ENCODE peak calls at places on chromosomes 11 and 22, in nine cellular contexts. One of them, this sample, is unnamed.

GRCh38 chr22:39135092-39135896 is 17.2 kb downstream of the CBX7 start:
- DNase-seq in ovary: no peak
- DNase-seq in GM12865: peak; percentile 63
- DNase-seq in natural killer cell: no peak
- DNase-seq in stomach: no peak
- DNase-seq in BJ: no peak
- DNase-seq in heart left ventricle: peak; percentile 74
- DNase-seq in CD4-positive, alpha-beta T cell: peak; percentile 35
- DNase-seq in nephron progenitor cell: peak; percentile 82
- DNase-seq in this sample: no peak

GRCh38 chr22:36081023-36081431 is 52.4 kb upstream of the RBFOX2 start:
- DNase-seq in stomach: no peak
- DNase-seq in GM12865: no peak
- DNase-seq in BJ: peak; percentile 45
- DNase-seq in heart left ventricle: no peak
- DNase-seq in nephron progenitor cell: no peak
- DNase-seq in natural killer cell: no peak
- DNase-seq in ovary: no peak
- DNase-seq in CD4-positive, alpha-beta T cell: no peak
- DNase-seq in this sample: no peak

GRCh38 chr22:50274311-50274710 is 4.1 kb upstream of the MAPK11 start:
- DNase-seq in CD4-positive, alpha-beta T cell: peak; percentile 23
- DNase-seq in heart left ventricle: no peak
- DNase-seq in natural killer cell: peak; percentile 37
- DNase-seq in ovary: peak; percentile 68
- DNase-seq in GM12865: peak; percentile 71
- DNase-seq in stomach: peak; percentile 66
- DNase-seq in BJ: no peak
- DNase-seq in nephron progenitor cell: peak; percentile 47
- DNase-seq in this sample: no peak

GRCh38 chr11:118648291-118648690 is 31.2 kb downstream of the TREH start:
- DNase-seq in CD4-positive, alpha-beta T cell: no peak
- DNase-seq in nephron progenitor cell: no peak
- DNase-seq in ovary: no peak
- DNase-seq in BJ: no peak
- DNase-seq in stomach: no peak
- DNase-seq in GM12865: no peak
- DNase-seq in natural killer cell: no peak
- DNase-seq in heart left ventricle: peak; percentile 46
- DNase-seq in this sample: no peak

GRCh38 chr22:46867106-46867505 is 104.7 kb downstream of the TBC1D22A start:
- DNase-seq in natural killer cell: no peak
- DNase-seq in GM12865: no peak
- DNase-seq in nephron progenitor cell: no peak
- DNase-seq in ovary: no peak
- DNase-seq in heart left ventricle: no peak
- DNase-seq in stomach: no peak
- DNase-seq in CD4-positive, alpha-beta T cell: no peak
- DNase-seq in BJ: no peak
- DNase-seq in this sample: no peak

GRCh38 chr11:22042081-22042480 is 150.8 kb upstream of the ANO5 start:
- DNase-seq in stomach: no peak
- DNase-seq in nephron progenitor cell: no peak
- DNase-seq in ovary: no peak
- DNase-seq in natural killer cell: no peak
- DNase-seq in CD4-positive, alpha-beta T cell: no peak
- DNase-seq in heart left ventricle: no peak
- DNase-seq in GM12865: no peak
- DNase-seq in BJ: no peak
- DNase-seq in this sample: no peak

GRCh38 chr11:127074151-127074761 is 73.7 kb upstream of the KIRREL3 start:
- DNase-seq in nephron progenitor cell: peak; percentile 18
- DNase-seq in stomach: no peak
- DNase-seq in CD4-positive, alpha-beta T cell: no peak
- DNase-seq in GM12865: peak; percentile 92
- DNase-seq in heart left ventricle: no peak
- DNase-seq in natural killer cell: no peak
- DNase-seq in BJ: peak; percentile 45
- DNase-seq in ovary: no peak
- DNase-seq in this sample: no peak

GRCh38 chr11:76169473-76169881 is 36.8 kb downstream of the WNT11 start:
- DNase-seq in ovary: no peak
- DNase-seq in heart left ventricle: peak; percentile 46
- DNase-seq in stomach: no peak
- DNase-seq in BJ: no peak
- DNase-seq in natural killer cell: no peak
- DNase-seq in GM12865: peak; percentile 80
- DNase-seq in CD4-positive, alpha-beta T cell: no peak
- DNase-seq in nephron progenitor cell: no peak
- DNase-seq in this sample: no peak

GRCh38 chr11:14748093-14748492 is 104.5 kb downstream of the PDE3B start:
- DNase-seq in GM12865: no peak
- DNase-seq in ovary: no peak
- DNase-seq in natural killer cell: no peak
- DNase-seq in BJ: no peak
- DNase-seq in CD4-positive, alpha-beta T cell: no peak
- DNase-seq in heart left ventricle: no peak
- DNase-seq in nephron progenitor cell: no peak
- DNase-seq in stomach: no peak
- DNase-seq in this sample: no peak

GRCh38 chr22:37230673-37231405 is 13.2 kb downstream of the RAC2 start:
- DNase-seq in GM12865: peak; percentile 84
- DNase-seq in heart left ventricle: no peak
- DNase-seq in stomach: no peak
- DNase-seq in nephron progenitor cell: peak; percentile 1
- DNase-seq in BJ: no peak
- DNase-seq in natural killer cell: peak; percentile 37
- DNase-seq in ovary: no peak
- DNase-seq in CD4-positive, alpha-beta T cell: no peak
- DNase-seq in this sample: peak; percentile 43

GRCh38 chr22:49764151-49764581 is 63.5 kb downstream of the BRD1 start:
- DNase-seq in CD4-positive, alpha-beta T cell: no peak
- DNase-seq in ovary: peak; percentile 11
- DNase-seq in natural killer cell: peak; percentile 6
- DNase-seq in stomach: peak; percentile 22
- DNase-seq in heart left ventricle: peak; percentile 44
- DNase-seq in BJ: no peak
- DNase-seq in nephron progenitor cell: no peak
- DNase-seq in GM12865: no peak
- DNase-seq in this sample: peak; percentile 30

DNA sequence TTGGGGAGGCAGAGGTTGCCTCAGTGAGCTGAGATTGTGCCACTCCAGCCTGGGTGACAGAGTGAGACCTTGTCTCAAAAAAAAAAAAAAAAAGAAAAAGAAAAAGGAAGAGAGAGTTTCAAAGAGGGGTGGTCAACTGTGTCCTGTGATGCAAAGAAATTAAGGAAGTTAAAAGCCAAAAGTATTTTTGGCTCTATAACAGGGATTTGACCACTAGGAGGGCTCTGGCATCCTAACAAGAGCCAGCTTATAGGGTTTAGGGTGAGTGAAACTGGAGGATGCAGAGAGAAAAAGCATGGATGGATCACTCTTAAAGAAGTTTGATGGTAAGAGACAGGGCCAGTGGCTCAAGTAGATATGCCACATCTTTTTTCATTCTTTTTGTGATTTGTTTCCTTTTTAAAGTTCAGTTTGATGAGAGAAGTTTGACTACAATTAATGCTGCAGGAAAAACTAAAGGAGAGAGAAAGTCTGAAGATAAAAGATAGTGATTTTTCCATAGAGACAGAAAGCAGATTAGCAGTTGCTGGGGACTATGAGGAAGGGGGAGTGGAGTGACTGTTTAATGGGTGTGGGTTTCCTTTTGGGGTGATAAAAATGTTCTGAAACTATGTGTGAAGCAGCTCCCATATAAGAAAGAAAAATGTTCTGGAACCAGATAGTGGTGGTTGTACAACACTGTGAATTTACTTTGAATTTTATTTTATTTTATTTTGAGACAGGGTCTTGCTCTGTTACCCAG is 11.1 kb upstream of the MICAL2 start:
- DNase-seq in GM12865: no peak
- DNase-seq in heart left ventricle: no peak
- DNase-seq in BJ: no peak
- DNase-seq in ovary: no peak
- DNase-seq in CD4-positive, alpha-beta T cell: no peak
- DNase-seq in nephron progenitor cell: no peak
- DNase-seq in stomach: no peak
- DNase-seq in natural killer cell: no peak
- DNase-seq in this sample: no peak
- TF ChIP-seq CTCF in GM12865: no peak
- TF ChIP-seq CTCF in heart left ventricle: no peak
- TF ChIP-seq CTCF in BJ: peak; percentile 21
- TF ChIP-seq CTCF in ovary: no peak
- TF ChIP-seq CTCF in CD4-positive, alpha-beta T cell: no peak
- TF ChIP-seq CTCF in nephron progenitor cell: no peak
- TF ChIP-seq CTCF in stomach: no peak
- TF ChIP-seq CTCF in natural killer cell: no peak
- TF ChIP-seq CTCF in this sample: peak; percentile 66

GRCh38 chr11:34809191-34810106 is 106.7 kb downstream of the APIP start:
- DNase-seq in CD4-positive, alpha-beta T cell: no peak
- DNase-seq in natural killer cell: no peak
- DNase-seq in nephron progenitor cell: no peak
- DNase-seq in BJ: no peak
- DNase-seq in GM12865: no peak
- DNase-seq in ovary: no peak
- DNase-seq in stomach: no peak
- DNase-seq in heart left ventricle: no peak
- DNase-seq in this sample: no peak

GRCh38 chr11:34806875-34807274 is 109.3 kb downstream of the APIP start:
- DNase-seq in natural killer cell: no peak
- DNase-seq in BJ: no peak
- DNase-seq in stomach: no peak
- DNase-seq in ovary: no peak
- DNase-seq in nephron progenitor cell: no peak
- DNase-seq in heart left ventricle: no peak
- DNase-seq in GM12865: no peak
- DNase-seq in CD4-positive, alpha-beta T cell: no peak
- DNase-seq in this sample: no peak

GRCh38 chr11:34811858-34812257 is 104.3 kb downstream of the APIP start:
- DNase-seq in CD4-positive, alpha-beta T cell: no peak
- DNase-seq in BJ: no peak
- DNase-seq in natural killer cell: no peak
- DNase-seq in nephron progenitor cell: no peak
- DNase-seq in ovary: no peak
- DNase-seq in stomach: no peak
- DNase-seq in GM12865: no peak
- DNase-seq in heart left ventricle: no peak
- DNase-seq in this sample: no peak

GRCh38 chr11:34812905-34813576 is 103.1 kb downstream of the APIP start:
- DNase-seq in natural killer cell: no peak
- DNase-seq in stomach: no peak
- DNase-seq in GM12865: no peak
- DNase-seq in nephron progenitor cell: no peak
- DNase-seq in BJ: no peak
- DNase-seq in ovary: no peak
- DNase-seq in heart left ventricle: no peak
- DNase-seq in CD4-positive, alpha-beta T cell: no peak
- DNase-seq in this sample: no peak

GRCh38 chr11:34810107-34810562 is 106.0 kb downstream of the APIP start:
- DNase-seq in stomach: no peak
- DNase-seq in nephron progenitor cell: no peak
- DNase-seq in ovary: no peak
- DNase-seq in natural killer cell: no peak
- DNase-seq in CD4-positive, alpha-beta T cell: no peak
- DNase-seq in GM12865: no peak
- DNase-seq in heart left ventricle: no peak
- DNase-seq in BJ: no peak
- DNase-seq in this sample: no peak
- TF ChIP-seq CTCF in stomach: no peak
- TF ChIP-seq CTCF in nephron progenitor cell: no peak
- TF ChIP-seq CTCF in ovary: no peak
- TF ChIP-seq CTCF in natural killer cell: no peak
- TF ChIP-seq CTCF in CD4-positive, alpha-beta T cell: no peak
- TF ChIP-seq CTCF in GM12865: no peak
- TF ChIP-seq CTCF in heart left ventricle: no peak
- TF ChIP-seq CTCF in BJ: no peak
- TF ChIP-seq CTCF in this sample: no peak

DNA sequence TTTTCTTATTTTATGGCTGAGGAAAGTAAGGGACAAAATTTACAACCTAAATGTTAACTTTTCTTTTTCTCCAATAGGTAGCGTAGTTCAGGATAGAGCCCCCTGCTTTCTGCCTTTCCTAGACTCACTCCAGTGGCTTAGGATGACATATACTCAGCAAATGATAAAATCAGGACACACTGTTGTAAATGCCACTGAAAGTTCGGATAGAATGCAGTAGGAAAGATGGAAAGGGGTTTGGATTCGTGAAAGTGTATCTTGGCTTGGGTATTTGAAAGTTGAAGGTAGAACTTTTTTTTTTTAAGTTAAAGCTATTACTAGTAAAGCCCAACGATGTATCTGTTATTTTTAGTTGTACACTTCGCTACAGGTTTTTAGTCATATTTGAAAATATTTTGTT is 2.2 kb downstream of the DYNC2H1 start:
- DNase-seq in nephron progenitor cell: no peak
- DNase-seq in CD4-positive, alpha-beta T cell: no peak
- DNase-seq in stomach: no peak
- DNase-seq in GM12865: no peak
- DNase-seq in natural killer cell: no peak
- DNase-seq in heart left ventricle: no peak
- DNase-seq in BJ: no peak
- DNase-seq in ovary: no peak
- DNase-seq in this sample: no peak
- TF ChIP-seq CTCF in nephron progenitor cell: no peak
- TF ChIP-seq CTCF in CD4-positive, alpha-beta T cell: no peak
- TF ChIP-seq CTCF in stomach: no peak
- TF ChIP-seq CTCF in GM12865: no peak
- TF ChIP-seq CTCF in natural killer cell: no peak
- TF ChIP-seq CTCF in heart left ventricle: no peak
- TF ChIP-seq CTCF in BJ: no peak
- TF ChIP-seq CTCF in ovary: no peak
- TF ChIP-seq CTCF in this sample: no peak

DNA sequence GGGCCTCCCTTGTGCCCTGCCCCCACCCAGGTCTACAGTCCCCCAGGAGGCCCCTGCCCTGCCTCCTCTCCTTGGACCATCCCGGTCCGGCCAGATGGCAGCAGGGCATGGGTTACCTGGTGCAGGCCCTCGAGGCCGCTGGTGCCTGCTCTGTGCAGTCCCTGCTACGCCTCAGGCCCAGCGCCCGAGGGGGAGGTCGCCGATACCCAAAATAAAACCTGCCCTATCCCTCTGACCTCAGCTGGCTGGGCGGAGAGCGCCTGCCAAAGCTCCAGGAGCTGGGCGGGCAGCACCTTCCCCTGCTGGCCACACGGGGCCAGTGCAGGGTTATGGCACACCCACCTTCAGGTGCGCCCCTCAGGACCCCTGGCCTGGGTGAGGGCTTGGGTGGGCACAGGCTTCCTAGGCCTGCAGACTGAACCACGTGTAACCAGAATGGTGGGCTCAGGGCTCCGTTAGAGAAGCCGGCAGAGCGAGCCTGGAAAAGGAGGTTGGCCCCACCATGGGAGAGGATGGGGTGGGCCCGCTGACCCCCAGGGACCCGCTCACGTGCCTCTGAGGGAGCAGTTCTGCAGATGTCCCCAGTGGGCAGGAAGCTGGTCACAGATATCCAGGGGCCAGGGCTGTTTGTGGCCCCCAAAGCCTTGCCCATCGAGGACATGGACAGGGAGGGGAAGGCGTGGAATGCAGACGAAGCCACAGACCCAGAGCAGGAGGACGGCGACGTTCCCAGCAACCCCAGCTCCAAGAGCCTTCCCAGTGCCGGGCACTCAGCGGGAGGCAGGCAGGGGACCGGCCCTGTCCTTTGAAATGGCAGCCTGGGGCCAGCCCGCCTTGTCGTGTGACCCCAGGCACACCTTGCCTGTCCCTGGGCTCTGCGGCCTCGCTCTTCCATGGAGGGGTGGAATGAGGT is 1.7 kb upstream of the TNNT3 start:
- DNase-seq in stomach: no peak
- DNase-seq in nephron progenitor cell: no peak
- DNase-seq in GM12865: peak; percentile 33
- DNase-seq in CD4-positive, alpha-beta T cell: no peak
- DNase-seq in BJ: no peak
- DNase-seq in ovary: no peak
- DNase-seq in heart left ventricle: peak; percentile 79
- DNase-seq in natural killer cell: no peak
- DNase-seq in this sample: peak; percentile 57
- TF ChIP-seq CTCF in stomach: peak; percentile 51
- TF ChIP-seq CTCF in nephron progenitor cell: peak; percentile 53
- TF ChIP-seq CTCF in GM12865: peak; percentile 58
- TF ChIP-seq CTCF in CD4-positive, alpha-beta T cell: peak; percentile 23
- TF ChIP-seq CTCF in BJ: peak; percentile 38
- TF ChIP-seq CTCF in ovary: no peak
- TF ChIP-seq CTCF in heart left ventricle: peak; percentile 56
- TF ChIP-seq CTCF in natural killer cell: peak; percentile 46
- TF ChIP-seq CTCF in this sample: peak; percentile 88